ENCODE peak calls at places on chromosomes 13 and 19, in four cellular contexts. Y is A549, L is HepG2, D is K562. H is an unnamed sample.

GRCh38 chr19:9906475-9907087 is 29.7 kb downstream of the OLFM2 start:
- DNase-seq in Y (no peak), L (no peak), D (no peak), H (no peak)

GRCh38 chr19:1251233-1251502 is 2.8 kb downstream of the MIDN start:
- DNase-seq in Y (no peak), L (peak; percentile 37), D (no peak), H (no peak)

GRCh38 chr13:53775807-53776206 is 747.2 kb downstream of the OLFM4 start:
- DNase-seq in Y (no peak), L (no peak), D (no peak), H (no peak)

GRCh38 chr13:95239293-95239692 is 62.0 kb downstream of the ABCC4 start:
- DNase-seq in Y (no peak), L (no peak), D (no peak), H (no peak)

GRCh38 chr13:39784347-39784746 is 128.9 kb downstream of the COG6 start:
- DNase-seq in Y (no peak), L (no peak), D (no peak), H (no peak)

GRCh38 chr19:43765109-43765876 is 10.5 kb upstream of the SMG9 start:
- DNase-seq in Y (peak; percentile 93), L (peak; percentile 30), D (peak; percentile 37), H (no peak)

GRCh38 chr13:98707309-98707999 is 45.0 kb downstream of the SLC15A1 start:
- DNase-seq in Y (no peak), L (no peak), D (no peak), H (no peak)

GRCh38 chr13:52414963-52415362 is 9.0 kb upstream of the THSD1 start:
- DNase-seq in Y (no peak), L (no peak), D (no peak), H (no peak)

GRCh38 chr13:35866801-35867200 is 264.4 kb downstream of the DCLK1 start:
- DNase-seq in Y (no peak), L (no peak), D (no peak), H (no peak)

GRCh38 chr13:25733061-25733491 is 318.7 kb downstream of the SHISA2 start:
- DNase-seq in Y (no peak), L (no peak), D (no peak), H (no peak)

GRCh38 chr19:58385313-58386165 is 1.5 kb upstream of the RPS5 start:
- DNase-seq in Y (no peak), L (no peak), D (no peak), H (no peak)

GRCh38 chr19:41156207-41156606 is 36.8 kb upstream of the CYP2S1 start:
- DNase-seq in Y (no peak), L (no peak), D (no peak), H (no peak)

GRCh38 chr19:8251025-8251472 is 41.9 kb downstream of the CERS4 start:
- DNase-seq in Y (no peak), L (no peak), D (no peak), H (no peak)

GRCh38 chr13:95915102-95915501 is 138.1 kb downstream of the UGGT2 start:
- DNase-seq in Y (no peak), L (no peak), D (no peak), H (no peak)

GRCh38 chr13:19782049-19782726 is 557 bp downstream of the PSPC1 start:
- DNase-seq in Y (peak; percentile 1), L (no peak), D (peak; percentile 21), H (no peak)

GRCh38 chr13:50635504-50635903 is 208.0 kb downstream of the DLEU7 start:
- DNase-seq in Y (no peak), L (no peak), D (no peak), H (no peak)

GRCh38 chr13:27044837-27045570 is 126.6 kb downstream of the USP12 start:
- DNase-seq in Y (no peak), L (no peak), D (no peak), H (no peak)

GRCh38 chr13:94481966-94482365 is 2.5 kb upstream of the DCT start:
- DNase-seq in Y (peak; percentile 10), L (peak; percentile 10), D (no peak), H (no peak)

GRCh38 chr13:83881917-83882625 is at the start of gene SLITRK1:
- DNase-seq in Y (no peak), L (no peak), D (no peak), H (peak; percentile 93)

GRCh38 chr13:80717834-80718233 is 376.9 kb upstream of the SPRY2 start:
- DNase-seq in Y (no peak), L (no peak), D (no peak), H (no peak)

GRCh38 chr13:101785858-101786257 is 333.4 kb downstream of the ITGBL1 start:
- DNase-seq in Y (peak; percentile 17), L (peak; percentile 17), D (no peak), H (peak; percentile 33)

GRCh38 chr19:10979950-10980349 is 19.1 kb downstream of the SMARCA4 start:
- DNase-seq in Y (no peak), L (no peak), D (no peak), H (no peak)

GRCh38 chr19:50514346-50515167 is 844 bp upstream of the ASPDH start:
- DNase-seq in Y (no peak), L (no peak), D (no peak), H (no peak)

GRCh38 chr13:86601351-86601750 is 802.1 kb upstream of the SLITRK6 start:
- DNase-seq in Y (no peak), L (no peak), D (no peak), H (no peak)

GRCh38 chr13:40187836-40188591 is 478.4 kb downstream of the FOXO1 start:
- DNase-seq in Y (no peak), L (no peak), D (no peak), H (no peak)

GRCh38 chr19:5903502-5904301 is at the start of gene NDUFA11:
- DNase-seq in Y (peak; percentile 83), L (peak; percentile 88), D (peak; percentile 87), H (peak; percentile 93)

DNA sequence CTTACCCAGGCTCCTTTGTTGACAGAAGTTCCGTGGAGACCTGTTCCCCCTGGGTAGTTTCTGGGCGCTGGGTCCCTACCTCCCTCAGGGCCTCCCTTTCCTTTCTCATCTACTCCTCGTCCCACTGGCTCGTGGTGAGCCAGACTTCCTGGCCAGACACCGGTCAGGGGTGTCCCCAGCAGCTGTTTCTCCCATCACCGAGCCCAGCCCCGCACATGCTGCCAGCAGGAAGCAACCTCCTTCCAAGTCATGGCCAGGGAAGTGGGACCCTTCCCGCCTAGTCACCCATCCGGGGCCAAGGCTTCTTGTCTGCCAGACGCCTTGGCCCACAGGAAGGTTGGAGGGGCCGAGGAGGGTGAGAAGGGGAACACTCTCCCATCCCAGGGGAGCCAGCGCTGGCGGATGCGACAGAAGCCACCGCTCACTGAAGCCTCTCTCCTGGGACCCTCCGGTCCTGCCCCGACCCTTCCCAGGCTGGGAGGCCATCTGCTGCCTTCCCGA is 5.7 kb downstream of the PAK4 start:
- DNase-seq in Y (no peak), L (no peak), D (no peak), H (no peak)
- H3K27ac ChIP-seq in Y (peak overlapping the region; percentile 3), L (no peak overlapping the region), D (no peak overlapping the region), H (peak overlapping the region; percentile 23)

GRCh38 chr19:47499371-47499770 is 15.4 kb upstream of the KPTN start:
- DNase-seq in Y (no peak), L (no peak), D (no peak), H (no peak)
- TF ChIP-seq PHF8 in Y (no peak), L (no peak), D (no peak), H (no peak)

GRCh38 chr19:3095375-3096191 is 1.4 kb downstream of the GNA11 start:
- DNase-seq in Y (no peak), L (peak; percentile 62), D (no peak), H (peak; percentile 44)

GRCh38 chr19:3098141-3098514 is 4.0 kb downstream of the GNA11 start:
- DNase-seq in Y (no peak), L (no peak), D (no peak), H (no peak)

GRCh38 chr19:3097442-3097871 is 3.3 kb downstream of the GNA11 start:
- DNase-seq in Y (no peak), L (no peak), D (no peak), H (no peak)

GRCh38 chr19:3096267-3096901 is 2.2 kb downstream of the GNA11 start:
- DNase-seq in Y (no peak), L (no peak), D (no peak), H (no peak)

DNA sequence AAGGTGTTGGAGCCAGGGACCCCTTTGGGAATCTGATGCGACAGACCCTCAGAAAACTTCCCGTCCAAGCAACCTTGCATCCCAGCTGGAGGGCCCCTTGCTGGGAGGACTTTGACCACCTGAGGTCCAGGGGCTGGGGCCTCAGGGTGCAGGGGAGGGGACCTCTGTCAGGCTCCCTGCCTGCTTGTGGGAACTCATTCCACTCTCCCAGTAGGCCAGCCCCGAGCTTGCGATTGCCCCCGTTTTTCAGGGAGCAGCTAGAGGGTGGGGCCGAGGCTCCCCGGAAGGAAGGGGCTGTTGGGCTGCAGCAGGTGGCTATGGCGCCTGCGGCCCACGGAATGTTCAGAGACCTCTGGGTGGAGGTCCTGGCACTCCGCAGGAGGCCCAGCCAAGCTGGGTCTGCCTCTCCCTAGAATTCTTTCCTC is 2.8 kb downstream of the GNA11 start:
- DNase-seq in Y (no peak), L (peak; percentile 41), D (no peak), H (no peak)
- H3K27ac ChIP-seq in Y (no peak overlapping the region), L (peak overlapping the region; percentile 93), D (no peak overlapping the region), H (no peak overlapping the region)

GRCh38 chr13:91196958-91197357 is 150.5 kb upstream of the MIR17HG start:
- DNase-seq in Y (no peak), L (no peak), D (no peak), H (no peak)
- TF ChIP-seq PHF8 in Y (no peak), L (no peak), D (no peak), H (no peak)

DNA sequence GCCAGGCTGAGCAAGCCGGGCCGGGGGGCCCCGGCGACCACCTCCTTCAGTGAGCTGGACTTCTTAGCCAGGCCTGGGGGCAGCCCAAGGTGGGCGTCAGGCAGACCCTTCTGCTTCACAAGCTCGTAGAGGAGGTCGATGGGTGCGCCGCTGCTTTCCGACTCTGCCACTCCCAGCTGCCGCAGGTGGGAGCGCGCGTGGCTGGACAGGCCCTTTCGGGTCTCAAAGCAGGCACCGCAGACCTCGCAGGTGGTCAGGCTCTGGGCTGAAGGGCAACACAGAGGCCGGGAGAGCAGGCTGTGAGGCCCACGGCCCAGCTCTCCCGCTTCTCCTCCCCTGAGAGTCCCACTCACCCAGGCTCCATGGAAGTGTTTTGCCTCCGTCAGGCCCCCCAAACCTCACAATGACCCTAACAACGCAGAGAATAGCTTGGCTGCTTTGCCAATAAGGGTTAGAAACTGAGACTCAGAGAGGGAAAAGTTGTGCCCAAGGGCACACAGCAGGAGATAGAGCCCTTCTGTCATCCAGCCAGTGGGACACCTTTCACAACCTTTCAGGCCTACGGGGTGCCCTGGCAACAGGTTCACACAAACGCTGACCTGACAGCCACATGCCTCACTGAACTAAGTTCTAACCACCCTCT is 11.2 kb upstream of the AKAP8L start:
- DNase-seq in Y (no peak), L (no peak), D (no peak), H (no peak)
- H3K27ac ChIP-seq in Y (no peak overlapping the region), L (no peak overlapping the region), D (no peak overlapping the region), H (no peak overlapping the region)